ENCODE peak calls at places on chromosomes 5 and 9, in seven cellular contexts. M, G, F, Z, C, A and Y are unnamed samples.

GRCh38 chr9:92650839-92651621 is 18.9 kb downstream of the IPPK start:
- DNase-seq in M (peak; percentile 61), G (peak; percentile 26), F (no peak), Z (no peak), C (no peak), A (peak; percentile 72), Y (no peak)

GRCh38 chr9:100098241-100098886 is 436 bp downstream of the ERP44 start:
- DNase-seq in M (peak; percentile 70), G (peak; percentile 66), F (peak; percentile 74), Z (no peak), C (peak; percentile 84), A (peak; percentile 54), Y (peak; percentile 57)

GRCh38 chr9:77899679-77900354 is 131.8 kb downstream of the GNAQ start:
- DNase-seq in M (peak; percentile 67), G (no peak), F (no peak), Z (no peak), C (no peak), A (no peak), Y (no peak)

GRCh38 chr5:73482383-73483193 is 15.7 kb upstream of the BTF3 start:
- DNase-seq in M (peak; percentile 67), G (no peak), F (no peak), Z (no peak), C (no peak), A (no peak), Y (no peak)

GRCh38 chr9:101486693-101487442 is 46.8 kb upstream of the RNF20 start:
- DNase-seq in M (peak; percentile 84), G (peak; percentile 60), F (peak; percentile 65), Z (no peak), C (peak; percentile 56), A (peak; percentile 46), Y (no peak)

GRCh38 chr5:66633754-66634153 is 37.6 kb downstream of the MAST4 start:
- DNase-seq in M (no peak), G (no peak), F (no peak), Z (no peak), C (no peak), A (no peak), Y (no peak)

GRCh38 chr9:33719581-33720374 is 75.6 kb upstream of the PRSS3 start:
- DNase-seq in M (peak; percentile 37), G (peak; percentile 48), F (no peak), Z (no peak), C (peak; percentile 58), A (peak; percentile 15), Y (peak; percentile 78)

GRCh38 chr5:113299591-113299990 is 135.2 kb downstream of the TSSK1B start:
- DNase-seq in M (no peak), G (no peak), F (no peak), Z (no peak), C (no peak), A (no peak), Y (no peak)

GRCh38 chr9:22446950-22447606 is 454 bp downstream of the DMRTA1 start:
- DNase-seq in M (peak; percentile 62), G (peak; percentile 79), F (peak; percentile 69), Z (no peak), C (peak; percentile 60), A (peak; percentile 58), Y (peak; percentile 55)

GRCh38 chr9:22452415-22453010 is 5.9 kb downstream of the DMRTA1 start:
- DNase-seq in M (peak; percentile 83), G (peak; percentile 51), F (no peak), Z (peak; percentile 76), C (peak; percentile 33), A (peak; percentile 26), Y (peak; percentile 65)

GRCh38 chr9:22440841-22441240 is 5.8 kb upstream of the DMRTA1 start:
- DNase-seq in M (no peak), G (no peak), F (no peak), Z (no peak), C (no peak), A (no peak), Y (no peak)

GRCh38 chr9:22447607-22448305 is 1.1 kb downstream of the DMRTA1 start:
- DNase-seq in M (no peak), G (no peak), F (peak; percentile 33), Z (no peak), C (no peak), A (no peak), Y (no peak)

DNA sequence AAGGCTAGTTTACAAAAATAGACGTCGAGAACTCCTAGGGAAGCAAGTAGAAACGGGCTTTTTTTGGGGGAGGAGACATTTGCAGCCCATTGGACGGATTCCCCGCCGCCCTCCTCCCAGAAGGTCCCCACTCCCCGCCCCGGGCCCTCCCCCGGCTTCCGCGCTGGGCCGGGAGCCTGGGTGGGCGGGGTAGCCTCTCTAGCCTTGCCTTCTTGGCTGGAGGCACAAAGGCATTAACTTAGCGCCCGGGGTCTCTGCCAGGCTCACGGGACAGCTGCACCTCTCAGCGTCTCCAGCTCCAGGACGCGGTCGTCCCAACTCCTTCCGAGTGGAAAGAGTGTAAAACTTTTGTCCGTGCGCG is at the start of gene DMRTA1:
- DNase-seq in M (peak; percentile 84), G (peak; percentile 83), F (peak; percentile 92), Z (peak; percentile 83), C (peak; percentile 42), A (peak; percentile 84), Y (peak; percentile 75)
- H3K4me3 ChIP-seq in M (peak within 1 kb of the TSS; percentile 92), G (peak within 1 kb of the TSS; percentile 66), F (peak within 1 kb of the TSS; percentile 38), Z (peak within 1 kb of the TSS; percentile 64), C (peak within 1 kb of the TSS; percentile 39), A (peak within 1 kb of the TSS; percentile 81), Y (peak within 1 kb of the TSS; percentile 54)

GRCh38 chr5:36160617-36161016 is 8.7 kb downstream of the SKP2 start:
- DNase-seq in M (no peak), G (no peak), F (no peak), Z (no peak), C (no peak), A (no peak), Y (no peak)

GRCh38 chr5:36155291-36155690 is 3.4 kb downstream of the SKP2 start:
- DNase-seq in M (no peak), G (no peak), F (no peak), Z (no peak), C (no peak), A (no peak), Y (no peak)

GRCh38 chr5:36156619-36157018 is 4.7 kb downstream of the SKP2 start:
- DNase-seq in M (peak; percentile 89), G (no peak), F (no peak), Z (no peak), C (no peak), A (no peak), Y (no peak)

GRCh38 chr5:36156124-36156601 is 4.3 kb downstream of the SKP2 start:
- DNase-seq in M (peak; percentile 66), G (no peak), F (no peak), Z (no peak), C (peak; percentile 80), A (no peak), Y (no peak)

GRCh38 chr5:36158144-36158543 is 6.2 kb downstream of the SKP2 start:
- DNase-seq in M (peak; percentile 93), G (no peak), F (no peak), Z (no peak), C (no peak), A (no peak), Y (no peak)
- H3K4me1 ChIP-seq in M (peaks cover 49% of the 10 kb centered on the region), G (peaks cover 17% of the 10 kb centered on the region), F (peaks cover 1% of the 10 kb centered on the region), Z (no peaks in the 10 kb centered on the region), C (peaks cover 92% of the 10 kb centered on the region), A (peaks cover 42% of the 10 kb centered on the region), Y (peaks cover 5% of the 10 kb centered on the region)

GRCh38 chr9:4573634-4574391 is 83.5 kb downstream of the SLC1A1 start:
- DNase-seq in M (no peak), G (no peak), F (no peak), Z (no peak), C (no peak), A (no peak), Y (no peak)

GRCh38 chr9:4574657-4575243 is 84.5 kb downstream of the SLC1A1 start:
- DNase-seq in M (no peak), G (no peak), F (no peak), Z (no peak), C (no peak), A (no peak), Y (no peak)

GRCh38 chr9:4575997-4576396 is 85.7 kb downstream of the SLC1A1 start:
- DNase-seq in M (no peak), G (no peak), F (no peak), Z (no peak), C (no peak), A (no peak), Y (no peak)

GRCh38 chr9:4572184-4572826 is 82.0 kb downstream of the SLC1A1 start:
- DNase-seq in M (no peak), G (no peak), F (no peak), Z (no peak), C (no peak), A (no peak), Y (no peak)

DNA sequence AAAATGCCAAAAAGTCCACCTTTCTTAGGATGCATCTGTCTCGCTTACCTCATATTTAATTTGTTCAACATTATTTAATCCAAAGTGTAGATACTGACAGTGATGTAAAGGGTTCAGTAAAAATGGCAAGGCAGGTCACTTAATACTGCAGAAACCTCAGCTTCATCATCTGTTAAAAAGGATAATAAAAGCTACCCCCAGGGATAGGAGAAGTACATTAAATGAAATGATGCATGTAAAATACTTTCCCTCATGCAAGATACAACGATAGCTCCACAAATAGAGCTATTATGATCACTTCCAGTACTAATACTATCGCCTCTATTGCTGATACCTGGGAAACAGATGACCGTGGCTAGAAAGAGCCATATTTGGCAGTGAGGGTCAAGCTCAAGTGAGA is 82.9 kb downstream of the SLC1A1 start:
- DNase-seq in M (no peak), G (no peak), F (no peak), Z (no peak), C (no peak), A (no peak), Y (no peak)
- H3K9me3 ChIP-seq in M (no peaks in the 10 kb centered on the region), G (no peaks in the 10 kb centered on the region), F (no peaks in the 10 kb centered on the region), Z (no peaks in the 10 kb centered on the region), C (no peaks in the 10 kb centered on the region), A (no peaks in the 10 kb centered on the region), Y (no peaks in the 10 kb centered on the region)

GRCh38 chr9:129334744-129335080 is 156.7 kb upstream of the IER5L start:
- DNase-seq in M (no peak), G (no peak), F (no peak), Z (no peak), C (no peak), A (no peak), Y (no peak)

GRCh38 chr9:129336601-129337286 is 158.7 kb upstream of the IER5L start:
- DNase-seq in M (peak; percentile 77), G (peak; percentile 64), F (peak; percentile 31), Z (no peak), C (no peak), A (no peak), Y (no peak)

GRCh38 chr9:129336130-129336528 is 158.1 kb upstream of the IER5L start:
- DNase-seq in M (no peak), G (no peak), F (no peak), Z (no peak), C (no peak), A (no peak), Y (no peak)

GRCh38 chr9:129333961-129334743 is 156.1 kb upstream of the IER5L start:
- DNase-seq in M (peak; percentile 96), G (peak; percentile 95), F (peak; percentile 96), Z (peak; percentile 94), C (peak; percentile 97), A (peak; percentile 93), Y (peak; percentile 68)

DNA sequence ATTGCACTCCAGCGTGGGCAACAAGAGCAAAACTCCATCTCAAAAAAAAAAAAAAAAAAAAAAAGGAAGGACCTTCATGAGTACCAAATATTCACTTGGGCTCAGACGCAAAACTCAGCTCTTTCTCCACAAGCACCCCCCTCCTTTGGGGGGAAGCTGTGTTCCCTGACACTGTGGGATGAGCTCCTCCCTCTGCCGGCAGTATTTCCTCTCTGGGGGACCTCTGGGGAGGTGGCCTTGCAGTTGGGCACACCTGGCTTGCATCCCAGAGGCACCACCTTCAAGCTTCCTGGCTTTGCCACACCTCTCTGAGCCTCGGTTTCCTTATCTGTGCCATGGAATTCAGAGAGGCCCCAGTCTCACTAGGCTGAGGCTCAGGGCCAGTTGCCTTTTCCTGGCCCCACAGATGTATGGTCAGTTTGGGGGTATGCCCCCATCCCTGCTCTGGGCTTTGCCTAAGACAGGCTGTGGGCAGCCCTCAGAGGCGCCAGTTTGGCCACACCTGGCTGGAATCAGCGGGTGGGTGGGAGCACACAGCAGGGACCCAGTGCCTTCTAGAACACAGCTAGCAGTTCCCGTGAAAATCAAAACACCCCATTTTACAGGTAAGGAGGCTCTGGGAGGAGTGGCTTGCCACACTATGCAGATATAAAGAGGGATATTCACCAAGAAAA is 157.5 kb upstream of the IER5L start:
- DNase-seq in M (no peak), G (no peak), F (peak; percentile 70), Z (no peak), C (no peak), A (no peak), Y (no peak)
- H3K4me3 ChIP-seq in M (no peak overlapping the region), G (peak overlapping the region; percentile 52), F (no peak overlapping the region), Z (no peak overlapping the region), C (no peak overlapping the region), A (no peak overlapping the region), Y (no peak overlapping the region)